ENCODE peak calls at places on chromosomes 2 and 18, in five cellular contexts. X, O, Q, K and Y are unnamed samples. For H3K4me1 and H3K36me3, the result is how much of the 10 kb centered on the place peaks cover.

GRCh38 chr18:7234061-7234460 is 3.2 kb downstream of the LRRC30 start:
- DNase-seq in X (no peak), O (no peak), Q (no peak), K (no peak), Y (no peak)

GRCh38 chr2:216643986-216644662 is 10.9 kb downstream of the IGFBP2 start:
- DNase-seq in X (no peak), O (no peak), Q (no peak), K (no peak), Y (no peak)

GRCh38 chr18:21163647-21164625 is 52.3 kb upstream of the ROCK1 start:
- DNase-seq in X (no peak), O (no peak), Q (no peak), K (peak), Y (no peak)

GRCh38 chr2:100978582-100979051 is 23.5 kb upstream of the RPL31 start:
- DNase-seq in X (no peak), O (peak), Q (no peak), K (peak), Y (no peak)

GRCh38 chr2:113164234-113164929 is 9.4 kb upstream of the PSD4 start:
- DNase-seq in X (peak), O (no peak), Q (no peak), K (peak), Y (no peak)

GRCh38 chr18:21914739-21915319 is 174.2 kb downstream of the MIB1 start:
- DNase-seq in X (peak), O (no peak), Q (peak), K (peak), Y (peak)

GRCh38 chr2:156192468-156192867 is 140.1 kb downstream of the NR4A2 start:
- DNase-seq in X (no peak), O (no peak), Q (no peak), K (peak), Y (no peak)

GRCh38 chr2:118105497-118105896 is 17.2 kb downstream of the INSIG2 start:
- DNase-seq in X (no peak), O (no peak), Q (no peak), K (no peak), Y (no peak)

GRCh38 chr2:122029945-122030344 is 274.5 kb downstream of the TSN start:
- DNase-seq in X (no peak), O (no peak), Q (no peak), K (no peak), Y (no peak)

GRCh38 chr2:203673933-203674332 is 32.5 kb upstream of the CD28 start:
- DNase-seq in X (no peak), O (no peak), Q (no peak), K (peak), Y (no peak)

GRCh38 chr2:203672856-203673255 is 33.6 kb upstream of the CD28 start:
- DNase-seq in X (no peak), O (no peak), Q (no peak), K (peak), Y (no peak)

GRCh38 chr2:203671876-203672275 is 34.6 kb upstream of the CD28 start:
- DNase-seq in X (no peak), O (no peak), Q (no peak), K (no peak), Y (no peak)

GRCh38 chr2:203678971-203679370 is 27.5 kb upstream of the CD28 start:
- DNase-seq in X (no peak), O (no peak), Q (no peak), K (no peak), Y (no peak)

DNA sequence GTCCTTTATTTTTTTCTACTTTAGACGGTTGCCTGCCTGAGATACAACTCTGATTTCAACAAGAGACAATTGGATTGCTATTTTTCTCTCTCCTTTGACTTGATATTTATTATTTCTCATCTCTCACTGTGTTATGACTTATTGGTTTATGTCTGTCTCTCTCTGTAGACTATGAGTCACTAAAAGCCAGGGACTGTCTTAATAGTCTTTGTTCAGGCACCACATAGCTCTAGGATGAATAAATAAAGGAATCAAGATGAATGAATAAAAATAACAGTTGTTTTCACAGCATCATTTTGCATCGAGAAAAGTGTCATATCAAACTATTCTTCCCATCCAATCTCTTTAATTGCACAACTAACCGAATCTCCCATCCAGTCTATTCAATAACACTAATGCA is 31.4 kb upstream of the CD28 start:
- DNase-seq in X (no peak), O (no peak), Q (no peak), K (no peak), Y (no peak)
- H3K27ac ChIP-seq in X (no peak), O (no peak), Q (no peak), K (no peak), Y (no peak)

GRCh38 chr2:48247171-48247570 is 282.8 kb upstream of the STON1 start:
- DNase-seq in X (no peak), O (no peak), Q (no peak), K (no peak), Y (no peak)
- H3K4me1 ChIP-seq in X (under half), O (under half), Q (under half), K (under half), Y (under half)

GRCh38 chr2:54122939-54123338 is 7.5 kb downstream of the ACYP2 start:
- DNase-seq in X (no peak), O (no peak), Q (peak), K (peak), Y (no peak)
- H3K36me3 ChIP-seq in X (under half), O (under half), Q (under half), K (under half), Y (under half)

DNA sequence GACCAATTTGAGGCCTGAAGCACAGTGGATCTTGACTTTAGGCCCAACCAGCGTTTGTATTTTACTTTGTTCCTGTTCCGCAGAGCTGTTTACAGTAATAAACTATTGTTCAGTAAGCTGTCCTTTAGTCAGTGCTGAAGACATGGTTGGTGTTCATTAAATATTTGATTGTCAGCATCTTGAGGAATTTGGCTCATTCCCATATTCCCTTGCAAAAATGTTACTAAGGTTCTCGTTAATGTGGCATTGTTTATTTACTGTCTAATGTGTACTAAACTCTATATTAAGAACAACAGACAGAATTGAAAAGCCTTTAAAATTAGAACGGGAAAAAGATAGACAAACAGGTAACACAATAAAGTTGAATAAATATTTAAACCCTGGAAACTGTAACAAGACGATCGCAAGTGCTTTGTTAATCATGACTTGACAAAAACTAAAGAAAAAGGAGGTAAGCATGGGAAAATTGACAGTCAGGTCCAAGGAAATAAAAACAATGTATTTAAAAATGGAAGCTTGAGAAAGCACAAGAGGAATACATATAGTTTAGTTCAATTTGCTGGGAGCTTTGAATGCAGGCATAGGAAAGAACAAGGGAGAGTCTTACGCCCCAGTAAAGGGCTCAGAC is 1060.8 kb upstream of the CRIM1 start:
- DNase-seq in X (no peak), O (no peak), Q (no peak), K (no peak), Y (no peak)
- H3K27ac ChIP-seq in X (no peak), O (no peak), Q (no peak), K (no peak), Y (no peak)

DNA sequence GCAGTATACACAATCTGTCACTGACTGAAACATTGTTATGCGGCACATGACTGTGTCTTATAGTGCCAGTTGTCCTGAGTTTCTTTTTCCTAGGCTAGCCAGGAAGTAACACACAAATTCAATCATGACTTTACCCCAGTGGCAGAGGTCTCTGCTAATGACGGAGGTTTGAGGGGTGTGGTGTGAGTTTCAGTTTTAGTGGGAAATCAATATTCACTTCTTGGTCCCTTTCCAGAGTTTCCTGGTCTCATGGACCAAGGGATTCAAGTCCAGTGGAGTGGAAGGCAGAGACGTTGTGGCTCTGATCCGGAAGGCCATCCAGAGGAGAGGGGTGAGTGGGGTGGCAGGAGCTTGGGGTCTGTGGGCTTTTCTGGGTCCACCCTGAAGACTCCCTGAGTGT is 39.1 kb downstream of the HK2 start:
- DNase-seq in X (no peak), O (peak), Q (no peak), K (no peak), Y (no peak)
- H3K4me1 ChIP-seq in X (under half), O (under half), Q (under half), K (under half), Y (under half)

DNA sequence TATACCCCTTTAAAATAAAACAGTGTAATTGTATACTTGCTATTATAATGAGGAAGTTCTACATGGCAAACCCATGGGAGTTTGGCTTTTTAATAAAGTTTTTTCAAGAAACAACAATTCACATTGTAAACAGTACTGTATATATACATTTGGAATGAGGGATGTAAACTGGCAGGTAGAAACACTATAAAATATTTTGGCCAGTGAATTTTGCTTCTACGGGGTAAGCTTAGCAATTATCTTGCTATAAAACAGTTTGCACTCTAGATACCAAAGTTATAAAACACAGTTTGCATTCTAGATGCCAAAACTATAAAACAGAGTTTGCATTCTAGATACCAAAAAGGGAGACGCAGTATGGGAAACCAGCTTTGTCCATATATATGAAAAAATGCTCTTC is 16.6 kb downstream of the THUMPD2 start:
- DNase-seq in X (no peak), O (no peak), Q (no peak), K (no peak), Y (no peak)
- H3K36me3 ChIP-seq in X (under half), O (under half), Q (under half), K (under half), Y (under half)

GRCh38 chr2:234968633-234969328 is 17.0 kb downstream of the SH3BP4 start:
- DNase-seq in X (no peak), O (no peak), Q (no peak), K (no peak), Y (no peak)
- H3K27ac ChIP-seq in X (no peak), O (no peak), Q (peak), K (no peak), Y (no peak)